ENCODE peak calls at places on chromosomes 11 and 22, in five cellular contexts. M, R, Z, Q and B are unnamed samples. For H3K36me3 and H3K27me3, the result is how much of the 10 kb centered on the place peaks cover.

GRCh38 chr22:45429921-45430775 is 16.7 kb downstream of the RIBC2 start:
- DNase-seq in M (no peak), R (no peak), Z (no peak), Q (no peak), B (no peak)

GRCh38 chr11:128767518-128767917 is 73.6 kb downstream of the FLI1 start:
- DNase-seq in M (no peak), R (no peak), Z (no peak), Q (no peak), B (no peak)

GRCh38 chr22:46149493-46149997 is 781 bp upstream of the PPARA start:
- DNase-seq in M (peak), R (peak), Z (peak), Q (peak), B (no peak)

GRCh38 chr22:29043906-29044575 is 17.6 kb downstream of the C22orf31 start:
- DNase-seq in M (no peak), R (no peak), Z (no peak), Q (no peak), B (peak)

GRCh38 chr11:4766420-4767043 is 3.2 kb downstream of the OR51F1 start:
- DNase-seq in M (no peak), R (no peak), Z (no peak), Q (no peak), B (no peak)

GRCh38 chr11:39668640-39669039 is 1790.8 kb downstream of the LRRC4C start:
- DNase-seq in M (no peak), R (no peak), Z (no peak), Q (no peak), B (peak)

GRCh38 chr11:59754494-59754858 is 700 bp upstream of the STX3 start:
- DNase-seq in M (peak), R (no peak), Z (peak), Q (peak), B (no peak)

GRCh38 chr22:40002935-40003715 is 8.4 kb downstream of the FAM83F start:
- DNase-seq in M (no peak), R (no peak), Z (no peak), Q (no peak), B (no peak)

GRCh38 chr11:42315846-42316245 is 856.4 kb upstream of the LRRC4C start:
- DNase-seq in M (no peak), R (no peak), Z (no peak), Q (no peak), B (no peak)

GRCh38 chr11:31045335-31045734 is 324.2 kb downstream of the DCDC1 start:
- DNase-seq in M (no peak), R (no peak), Z (no peak), Q (no peak), B (no peak)

GRCh38 chr11:36899796-36900195 is 301.8 kb upstream of the RAG2 start:
- DNase-seq in M (no peak), R (no peak), Z (no peak), Q (no peak), B (no peak)

GRCh38 chr11:126268361-126268707 is 361 bp downstream of the SRPRA start:
- DNase-seq in M (no peak), R (no peak), Z (no peak), Q (no peak), B (no peak)

GRCh38 chr11:78676026-78676557 is 101.4 kb upstream of the NARS2 start:
- DNase-seq in M (no peak), R (no peak), Z (no peak), Q (no peak), B (no peak)

GRCh38 chr22:20316217-20316843 is 3.5 kb downstream of the DGCR6L start:
- DNase-seq in M (no peak), R (no peak), Z (no peak), Q (no peak), B (no peak)

GRCh38 chr11:59510917-59511589 is at the start of gene OR4D9:
- DNase-seq in M (no peak), R (no peak), Z (no peak), Q (no peak), B (no peak)

GRCh38 chr22:41798736-41799135 is 1.7 kb upstream of the CCDC134 start:
- DNase-seq in M (no peak), R (no peak), Z (no peak), Q (no peak), B (no peak)

GRCh38 chr11:126942146-126942545 is 58.4 kb downstream of the KIRREL3 start:
- DNase-seq in M (no peak), R (no peak), Z (no peak), Q (no peak), B (no peak)

GRCh38 chr22:23156286-23156685 is 11.0 kb downstream of the RAB36 start:
- DNase-seq in M (no peak), R (no peak), Z (no peak), Q (no peak), B (no peak)

GRCh38 chr11:32113200-32113599 is 22.3 kb downstream of the RCN1 start:
- DNase-seq in M (no peak), R (no peak), Z (no peak), Q (no peak), B (no peak)

GRCh38 chr11:132501356-132501755 is 1030.9 kb downstream of the OPCML start:
- DNase-seq in M (no peak), R (no peak), Z (no peak), Q (no peak), B (no peak)

GRCh38 chr11:110049501-110050200 is 43.5 kb upstream of the ZC3H12C start:
- DNase-seq in M (no peak), R (no peak), Z (no peak), Q (no peak), B (no peak)

GRCh38 chr11:21476588-21476987 is 716.3 kb upstream of the ANO5 start:
- DNase-seq in M (no peak), R (no peak), Z (no peak), Q (no peak), B (no peak)

GRCh38 chr11:2305862-2306823 is 4.3 kb downstream of the TSPAN32 start:
- DNase-seq in M (no peak), R (no peak), Z (peak), Q (peak), B (peak)

GRCh38 chr22:50575426-50575941 is 2.7 kb downstream of the CPT1B start:
- DNase-seq in M (no peak), R (no peak), Z (no peak), Q (no peak), B (no peak)

GRCh38 chr11:18498039-18498438 is 28.7 kb downstream of the TSG101 start:
- DNase-seq in M (no peak), R (no peak), Z (no peak), Q (no peak), B (no peak)

GRCh38 chr22:36411589-36412258 is 24.0 kb upstream of the MYH9 start:
- DNase-seq in M (no peak), R (no peak), Z (no peak), Q (no peak), B (no peak)

GRCh38 chr11:17116121-17116520 is 38.7 kb upstream of the RPS13 start:
- DNase-seq in M (no peak), R (no peak), Z (no peak), Q (no peak), B (no peak)

GRCh38 chr11:36578458-36578857 is 10.7 kb downstream of the RAG1 start:
- DNase-seq in M (no peak), R (no peak), Z (no peak), Q (no peak), B (no peak)

GRCh38 chr22:35314161-35314942 is 14.7 kb downstream of the TOM1 start:
- DNase-seq in M (no peak), R (no peak), Z (no peak), Q (peak), B (peak)

GRCh38 chr22:50528682-50529415 is 963 bp downstream of the TYMP start:
- DNase-seq in M (no peak), R (no peak), Z (no peak), Q (peak), B (no peak)

GRCh38 chr11:9796854-9797253 is 133.0 kb downstream of the SWAP70 start:
- DNase-seq in M (no peak), R (no peak), Z (no peak), Q (no peak), B (no peak)

GRCh38 chr22:49936973-49937757 is 18.7 kb downstream of the CRELD2 start:
- DNase-seq in M (no peak), R (no peak), Z (peak), Q (no peak), B (no peak)

GRCh38 chr11:113278925-113279324 is 35.5 kb upstream of the TTC12 start:
- DNase-seq in M (no peak), R (no peak), Z (no peak), Q (no peak), B (no peak)
- H3K4me3 ChIP-seq in M (no peak), R (no peak), Z (no peak), Q (no peak), B (no peak)

GRCh38 chr11:102194983-102195382 is 84.7 kb downstream of the YAP1 start:
- DNase-seq in M (no peak), R (no peak), Z (no peak), Q (no peak), B (no peak)

GRCh38 chr11:102196351-102196750 is 86.1 kb downstream of the YAP1 start:
- DNase-seq in M (no peak), R (no peak), Z (no peak), Q (no peak), B (no peak)

GRCh38 chr11:102194257-102194656 is 84.0 kb downstream of the YAP1 start:
- DNase-seq in M (no peak), R (no peak), Z (no peak), Q (no peak), B (peak)

GRCh38 chr11:102191832-102192231 is 81.6 kb downstream of the YAP1 start:
- DNase-seq in M (no peak), R (no peak), Z (no peak), Q (no peak), B (no peak)

DNA sequence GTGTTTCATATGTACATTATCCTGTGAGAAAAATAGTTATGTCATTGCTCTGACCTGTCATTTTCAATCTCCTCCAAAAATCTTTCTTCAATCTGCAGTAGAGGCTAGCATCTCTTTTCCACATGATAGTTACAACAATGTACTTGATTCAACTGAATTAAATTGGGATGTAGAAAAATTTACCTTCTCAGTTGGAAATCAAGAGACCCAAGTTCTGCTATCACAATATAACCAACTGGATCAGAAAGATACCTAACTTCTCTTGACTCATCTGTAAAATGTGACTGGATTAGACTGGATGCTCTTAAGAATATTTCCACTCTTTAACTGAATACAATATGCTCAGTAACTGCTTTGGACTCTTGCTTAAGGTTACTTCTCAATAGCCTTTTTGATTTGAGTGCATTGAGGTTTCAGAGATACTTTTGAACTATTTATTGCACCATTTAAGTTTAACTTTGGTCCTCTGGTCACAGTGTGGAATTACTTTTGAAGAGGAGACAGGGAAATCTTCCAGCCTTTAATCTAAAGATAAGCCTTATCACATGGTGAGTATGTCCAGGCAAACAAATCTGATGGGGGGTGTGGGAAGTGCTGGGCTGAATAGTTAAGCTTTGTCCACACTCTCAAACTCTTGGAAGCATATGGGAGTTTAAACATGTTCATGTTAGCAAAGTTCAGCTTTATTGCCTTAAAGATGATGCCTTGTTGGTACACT is 82.3 kb downstream of the YAP1 start:
- DNase-seq in M (no peak), R (no peak), Z (no peak), Q (no peak), B (no peak)
- H3K36me3 ChIP-seq in M (under half), R (under half), Z (under half), Q (under half), B (under half)

GRCh38 chr22:27475548-27475897 is 326.0 kb downstream of the MN1 start:
- DNase-seq in M (no peak), R (no peak), Z (no peak), Q (no peak), B (no peak)

GRCh38 chr22:27474112-27474571 is 327.4 kb downstream of the MN1 start:
- DNase-seq in M (no peak), R (no peak), Z (no peak), Q (no peak), B (peak)

GRCh38 chr22:27476318-27476717 is 325.2 kb downstream of the MN1 start:
- DNase-seq in M (no peak), R (no peak), Z (no peak), Q (no peak), B (no peak)

GRCh38 chr22:27473533-27473932 is 328.0 kb downstream of the MN1 start:
- DNase-seq in M (no peak), R (no peak), Z (no peak), Q (no peak), B (peak)

GRCh38 chr22:27474711-27475547 is 326.6 kb downstream of the MN1 start:
- DNase-seq in M (no peak), R (no peak), Z (no peak), Q (no peak), B (peak)
- H3K27me3 ChIP-seq in M (under half), R (under half), Z (half or more), Q (under half), B (under half)

GRCh38 chr11:62806611-62807121 is 1.4 kb upstream of the NXF1 start:
- DNase-seq in M (no peak), R (no peak), Z (no peak), Q (peak), B (no peak)
- H3K4me3 ChIP-seq in M (no peak), R (no peak), Z (peak), Q (peak), B (no peak)

GRCh38 chr11:118998388-118998717 is 415 bp downstream of the CENATAC start:
- DNase-seq in M (no peak), R (no peak), Z (no peak), Q (no peak), B (no peak)

GRCh38 chr11:118997627-118998387 is at the start of gene CENATAC:
- DNase-seq in M (peak), R (peak), Z (peak), Q (peak), B (peak)

GRCh38 chr11:118998822-118999221 is 884 bp downstream of the CENATAC start:
- DNase-seq in M (no peak), R (no peak), Z (no peak), Q (peak), B (peak)

GRCh38 chr11:118996926-118997626 is 862 bp upstream of the CENATAC start:
- DNase-seq in M (peak), R (no peak), Z (no peak), Q (no peak), B (peak)

DNA sequence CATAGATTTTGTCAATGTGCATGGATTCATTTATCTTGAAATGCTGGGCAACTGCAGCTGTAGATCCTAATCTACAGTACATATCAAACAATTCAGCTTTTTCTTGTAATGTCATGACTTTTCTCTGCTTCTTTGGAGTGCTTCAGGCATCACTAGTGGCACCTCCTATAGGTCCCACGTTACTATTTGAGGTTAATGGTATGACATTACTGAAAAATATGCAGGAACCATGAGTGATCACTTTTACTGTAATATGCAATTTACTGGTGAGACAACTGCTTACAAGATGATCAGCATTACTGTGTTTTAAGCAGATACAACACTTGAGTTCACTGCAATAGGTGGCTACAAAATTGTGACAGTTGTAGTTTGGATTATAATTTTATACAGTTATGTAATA is 3.0 kb downstream of the CENATAC start:
- DNase-seq in M (no peak), R (no peak), Z (no peak), Q (no peak), B (no peak)
- H3K36me3 ChIP-seq in M (under half), R (under half), Z (half or more), Q (half or more), B (under half)

DNA sequence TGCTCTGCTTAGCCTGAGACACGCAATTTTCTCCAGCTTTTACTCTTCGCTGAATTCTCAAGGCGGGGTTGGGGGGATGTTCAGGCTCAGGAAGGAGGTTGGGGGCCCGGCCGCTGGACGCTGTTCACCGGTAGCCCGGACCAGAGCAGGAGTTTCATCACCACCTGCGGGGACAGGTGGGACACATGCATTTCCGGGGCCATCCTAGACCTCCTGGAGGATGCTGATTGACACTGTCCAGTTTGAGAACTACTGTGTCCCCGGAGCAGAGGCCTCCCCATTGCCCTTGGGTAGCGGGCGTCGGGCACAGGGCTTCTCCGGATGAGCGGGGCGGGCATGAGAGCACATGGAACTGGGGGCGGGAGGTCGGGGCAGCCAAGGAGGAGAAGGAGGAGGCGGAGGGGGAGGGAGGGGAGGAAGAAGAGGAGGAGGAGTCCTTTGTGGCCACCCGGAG is 144.0 kb upstream of the GRK3 start:
- DNase-seq in M (no peak), R (no peak), Z (no peak), Q (no peak), B (no peak)
- H3K27me3 ChIP-seq in M (under half), R (under half), Z (half or more), Q (under half), B (under half)